ENCODE peak calls at places on chromosome 6, in ten cellular contexts. Y, P, G, L, S, V, C, D, T and B are unnamed samples.

GRCh38 chr6:137949686-137950390 is 82.8 kb downstream of the TNFAIP3 start:
- DNase-seq in Y (no peak), P (no peak), G (no peak), L (no peak), S (no peak), V (no peak), C (no peak), D (no peak), T (no peak), B (no peak)

GRCh38 chr6:37110455-37111155 is 59.3 kb upstream of the PIM1 start:
- DNase-seq in Y (no peak), P (no peak), G (no peak), L (no peak), S (peak), V (peak), C (peak), D (no peak), T (no peak), B (no peak)

GRCh38 chr6:129175066-129175465 is 292.1 kb downstream of the LAMA2 start:
- DNase-seq in Y (no peak), P (no peak), G (no peak), L (no peak), S (no peak), V (peak), C (no peak), D (no peak), T (no peak), B (no peak)

GRCh38 chr6:43219119-43219518 is 10.2 kb downstream of the DNPH1 start:
- DNase-seq in Y (no peak), P (no peak), G (no peak), L (no peak), S (no peak), V (no peak), C (no peak), D (no peak), T (no peak), B (no peak)

GRCh38 chr6:62528894-62529526 is 243.0 kb upstream of the KHDRBS2 start:
- DNase-seq in Y (no peak), P (no peak), G (no peak), L (no peak), S (no peak), V (no peak), C (no peak), D (no peak), T (no peak), B (no peak)

GRCh38 chr6:168028181-168028580 is 30.7 kb downstream of the KIF25 start:
- DNase-seq in Y (no peak), P (no peak), G (no peak), L (peak), S (no peak), V (no peak), C (no peak), D (no peak), T (no peak), B (no peak)

GRCh38 chr6:5693588-5693987 is 313.1 kb downstream of the NRN1 start:
- DNase-seq in Y (no peak), P (no peak), G (no peak), L (no peak), S (no peak), V (no peak), C (no peak), D (no peak), T (no peak), B (no peak)

GRCh38 chr6:26152226-26153101 is 65.2 kb downstream of the HFE start:
- DNase-seq in Y (no peak), P (no peak), G (no peak), L (no peak), S (no peak), V (no peak), C (no peak), D (no peak), T (no peak), B (no peak)

GRCh38 chr6:136647363-136647763 is 97.1 kb upstream of the MAP7 start:
- DNase-seq in Y (no peak), P (peak), G (no peak), L (no peak), S (no peak), V (peak), C (no peak), D (no peak), T (no peak), B (no peak)

GRCh38 chr6:148443798-148444560 is 101.3 kb downstream of the SASH1 start:
- DNase-seq in Y (no peak), P (no peak), G (no peak), L (no peak), S (no peak), V (no peak), C (no peak), D (no peak), T (no peak), B (no peak)

GRCh38 chr6:70651326-70651905 is 16.3 kb upstream of the SMAP1 start:
- DNase-seq in Y (no peak), P (no peak), G (peak), L (no peak), S (no peak), V (no peak), C (no peak), D (no peak), T (no peak), B (no peak)

GRCh38 chr6:7765575-7766325 is 39.9 kb downstream of the BMP6 start:
- DNase-seq in Y (no peak), P (peak), G (no peak), L (no peak), S (no peak), V (peak), C (peak), D (no peak), T (no peak), B (no peak)

GRCh38 chr6:87151786-87152527 is 3.4 kb upstream of the ZNF292 start:
- DNase-seq in Y (peak), P (peak), G (peak), L (peak), S (peak), V (peak), C (peak), D (peak), T (peak), B (peak)

GRCh38 chr6:133130863-133131262 is 110.3 kb upstream of the EYA4 start:
- DNase-seq in Y (peak), P (no peak), G (no peak), L (peak), S (no peak), V (peak), C (peak), D (no peak), T (no peak), B (no peak)

GRCh38 chr6:151018035-151018434 is 152.5 kb downstream of the MTHFD1L start:
- DNase-seq in Y (no peak), P (no peak), G (no peak), L (peak), S (no peak), V (no peak), C (no peak), D (no peak), T (no peak), B (no peak)

GRCh38 chr6:5142915-5143314 is 57.8 kb downstream of the PPP1R3G start:
- DNase-seq in Y (no peak), P (no peak), G (no peak), L (no peak), S (no peak), V (no peak), C (no peak), D (no peak), T (no peak), B (no peak)